ENCODE peak calls at places on chromosomes 16 and 17, in four cellular contexts. C, S, A and T are unnamed samples.

GRCh38 chr16:23057013-23057596 is 92.1 kb downstream of the USP31 start:
- DNase-seq in C (no peak), S (no peak), A (no peak), T (no peak)

GRCh38 chr17:60969500-60970037 is 291.9 kb downstream of the BCAS3 start:
- DNase-seq in C (no peak), S (no peak), A (no peak), T (no peak)

GRCh38 chr17:17645961-17646360 is 35.3 kb upstream of the RAI1 start:
- DNase-seq in C (no peak), S (no peak), A (no peak), T (no peak)

GRCh38 chr16:23229714-23230113 is 47.2 kb downstream of the SCNN1G start:
- DNase-seq in C (no peak), S (no peak), A (no peak), T (no peak)

GRCh38 chr17:82212331-82213250 is at the start of gene CCDC57:
- DNase-seq in C (peak), S (no peak), A (peak), T (peak)

GRCh38 chr16:56262879-56263245 is 71.6 kb downstream of the GNAO1 start:
- DNase-seq in C (no peak), S (no peak), A (no peak), T (no peak)

GRCh38 chr16:31439519-31439918 is 3.1 kb downstream of the ZNF843 start:
- DNase-seq in C (no peak), S (no peak), A (no peak), T (no peak)

GRCh38 chr17:49157784-49158183 is 25.2 kb downstream of the B4GALNT2 start:
- DNase-seq in C (no peak), S (no peak), A (no peak), T (no peak)

GRCh38 chr17:9240659-9241370 is 219.5 kb downstream of the NTN1 start:
- DNase-seq in C (peak), S (no peak), A (no peak), T (peak)

GRCh38 chr17:10099051-10099571 is 99.3 kb downstream of the GAS7 start:
- DNase-seq in C (no peak), S (no peak), A (no peak), T (no peak)

GRCh38 chr17:7440113-7440822 is 956 bp downstream of the FGF11 start:
- DNase-seq in C (no peak), S (no peak), A (peak), T (peak)

GRCh38 chr16:386641-387156 is 4.9 kb upstream of the PGAP6 start:
- DNase-seq in C (no peak), S (no peak), A (no peak), T (no peak)

GRCh38 chr16:88866151-88866920 is at the start of gene PABPN1L:
- DNase-seq in C (no peak), S (no peak), A (no peak), T (no peak)

GRCh38 chr16:8924214-8924613 is 39.5 kb downstream of the USP7 start:
- DNase-seq in C (no peak), S (no peak), A (no peak), T (no peak)

GRCh38 chr17:77958716-77959215 is 263 bp downstream of the TNRC6C start:
- DNase-seq in C (no peak), S (no peak), A (no peak), T (no peak)

GRCh38 chr16:77531741-77532140 is 96.9 kb upstream of the ADAMTS18 start:
- DNase-seq in C (no peak), S (no peak), A (no peak), T (peak)

GRCh38 chr16:20851601-20852000 is 45.3 kb downstream of the REXO5 start:
- DNase-seq in C (peak), S (no peak), A (no peak), T (peak)

GRCh38 chr17:81976332-81977210 is 858 bp upstream of the ASPSCR1 start:
- DNase-seq in C (no peak), S (no peak), A (no peak), T (peak)

GRCh38 chr17:43661699-43662431 is at the start of gene MEOX1:
- DNase-seq in C (no peak), S (peak), A (no peak), T (no peak)

GRCh38 chr16:70592106-70592571 is 54.2 kb upstream of the IL34 start:
- DNase-seq in C (no peak), S (no peak), A (no peak), T (no peak)

GRCh38 chr17:49508061-49508865 is 13.2 kb downstream of the NGFR start:
- DNase-seq in C (peak), S (no peak), A (peak), T (no peak)

GRCh38 chr17:60615108-60615507 is 15.1 kb downstream of the PPM1D start:
- DNase-seq in C (no peak), S (no peak), A (no peak), T (no peak)

GRCh38 chr16:25199457-25199856 is 17.3 kb upstream of the AQP8 start:
- DNase-seq in C (no peak), S (no peak), A (no peak), T (no peak)

GRCh38 chr16:28538733-28539596 is at the start of gene NUPR1:
- DNase-seq in C (peak), S (no peak), A (no peak), T (peak)

GRCh38 chr17:80955078-80955477 is 36.6 kb upstream of the CHMP6 start:
- DNase-seq in C (no peak), S (no peak), A (no peak), T (no peak)

GRCh38 chr17:80956321-80957190 is 35.1 kb upstream of the CHMP6 start:
- DNase-seq in C (no peak), S (no peak), A (no peak), T (no peak)

GRCh38 chr17:80955673-80956306 is 35.9 kb upstream of the CHMP6 start:
- DNase-seq in C (no peak), S (no peak), A (no peak), T (no peak)

GRCh38 chr17:80959330-80960036 is 32.2 kb upstream of the CHMP6 start:
- DNase-seq in C (no peak), S (no peak), A (peak), T (no peak)

DNA sequence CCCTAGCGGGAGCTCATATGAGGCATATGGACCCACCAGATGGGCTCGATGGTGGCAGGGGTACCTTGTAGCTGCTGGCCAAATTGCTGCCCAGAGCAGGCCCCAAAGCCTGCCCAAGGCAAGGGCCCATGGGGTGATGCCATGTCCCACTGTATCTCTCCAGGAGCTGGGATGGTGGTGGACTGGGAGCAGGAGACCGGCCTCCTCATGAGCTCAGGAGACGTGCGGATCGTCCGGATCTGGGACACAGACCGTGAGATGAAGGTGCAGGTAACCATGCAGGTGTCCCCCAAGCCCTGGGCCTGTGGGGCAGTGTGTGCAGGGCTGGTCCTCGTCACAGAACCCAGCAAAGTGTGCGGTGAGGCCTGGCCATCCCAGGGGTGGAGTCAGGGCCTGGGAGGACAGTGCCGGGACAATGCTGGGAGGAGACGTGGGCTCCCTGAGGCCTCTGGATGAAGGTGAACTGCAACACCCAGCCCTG is 34.1 kb upstream of the CHMP6 start:
- DNase-seq in C (no peak), S (no peak), A (no peak), T (no peak)
- TF ChIP-seq MAX in C (no peak), S (no peak), A (no peak), T (no peak)

GRCh38 chr16:87126403-87127025 is 190.7 kb downstream of the C16orf95 start:
- DNase-seq in C (no peak), S (no peak), A (no peak), T (no peak)

GRCh38 chr16:87125206-87126155 is 191.7 kb downstream of the C16orf95 start:
- DNase-seq in C (no peak), S (no peak), A (no peak), T (no peak)

GRCh38 chr16:87119748-87120147 is 197.4 kb downstream of the C16orf95 start:
- DNase-seq in C (no peak), S (no peak), A (no peak), T (no peak)

GRCh38 chr16:87121816-87122215 is 195.4 kb downstream of the C16orf95 start:
- DNase-seq in C (no peak), S (no peak), A (no peak), T (no peak)

DNA sequence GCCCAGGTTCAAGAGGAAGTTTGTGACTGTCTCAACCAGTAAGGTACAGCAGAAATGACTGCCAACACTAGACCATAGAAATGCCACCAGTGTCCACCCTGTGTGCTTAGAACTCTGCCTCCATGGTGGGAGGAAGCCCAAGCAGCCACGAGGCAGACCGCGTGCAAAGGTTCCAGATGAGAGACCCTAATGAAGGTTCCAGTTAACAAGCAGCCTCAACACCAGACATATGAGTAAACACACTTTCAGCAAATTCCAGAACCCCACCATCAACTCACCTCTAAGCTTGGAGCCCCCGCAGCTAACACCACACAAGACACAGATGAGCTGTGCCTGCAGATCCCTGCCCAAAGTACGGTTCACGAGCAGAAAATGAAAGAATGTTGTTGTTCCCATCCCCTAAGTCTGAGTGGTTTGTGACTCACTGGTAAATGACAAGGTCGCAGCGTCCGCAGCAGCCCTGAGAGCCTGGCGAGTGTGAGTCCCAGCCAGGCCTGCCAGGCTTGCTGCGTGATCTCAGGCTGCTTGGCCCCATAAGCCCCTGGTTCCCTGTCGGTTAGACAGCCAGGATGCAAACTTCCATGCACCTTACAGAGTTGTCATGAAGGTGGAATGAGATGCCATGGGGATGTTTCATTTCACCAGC is 193.7 kb downstream of the C16orf95 start:
- DNase-seq in C (no peak), S (no peak), A (no peak), T (no peak)
- H3K9ac ChIP-seq in C (no peak), S (no peak), A (no peak), T (no peak)

DNA sequence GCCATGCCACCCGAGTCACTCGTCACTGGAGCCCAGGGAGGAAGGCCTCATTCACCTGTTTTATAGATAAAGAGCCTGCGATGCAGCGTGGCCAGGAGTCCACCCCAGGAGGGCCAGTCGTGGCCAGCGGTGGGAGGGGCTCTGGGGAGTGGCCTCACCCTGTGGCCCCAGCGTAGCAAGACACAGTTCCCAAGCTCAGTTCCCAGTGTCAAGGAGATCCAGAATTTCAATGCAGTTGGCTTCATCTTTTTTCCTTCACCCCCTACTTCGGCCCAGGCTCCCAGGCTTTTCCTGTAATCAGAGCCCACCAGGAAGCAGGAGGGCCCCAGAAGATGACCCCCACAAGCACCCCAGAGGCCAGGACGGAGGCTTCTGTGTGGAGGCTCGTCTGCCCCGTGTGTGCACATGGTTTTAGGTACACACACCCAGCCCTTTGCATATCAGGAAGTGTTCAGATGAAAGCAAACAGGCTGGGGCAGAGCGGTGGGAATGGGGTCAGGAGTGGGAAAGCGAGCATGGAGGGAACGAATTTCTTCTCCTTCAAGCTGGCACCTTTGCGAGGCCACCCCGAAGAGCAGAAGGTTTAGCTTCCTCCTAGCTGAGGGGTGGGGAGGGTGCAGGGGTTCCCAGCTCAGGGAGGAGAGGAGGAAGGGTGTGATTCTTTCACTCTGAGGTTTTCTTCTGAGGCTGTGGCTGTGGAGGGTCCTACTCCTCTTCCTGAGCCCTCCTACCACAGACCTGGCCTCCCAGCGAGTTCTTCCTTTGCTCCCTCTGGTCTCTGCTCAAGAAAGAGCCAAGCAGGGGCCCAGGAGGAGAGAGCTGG is 83.7 kb downstream of the ABR start:
- DNase-seq in C (no peak), S (no peak), A (no peak), T (no peak)
- H3K4me2 ChIP-seq in C (no peak), S (no peak), A (no peak), T (no peak)

DNA sequence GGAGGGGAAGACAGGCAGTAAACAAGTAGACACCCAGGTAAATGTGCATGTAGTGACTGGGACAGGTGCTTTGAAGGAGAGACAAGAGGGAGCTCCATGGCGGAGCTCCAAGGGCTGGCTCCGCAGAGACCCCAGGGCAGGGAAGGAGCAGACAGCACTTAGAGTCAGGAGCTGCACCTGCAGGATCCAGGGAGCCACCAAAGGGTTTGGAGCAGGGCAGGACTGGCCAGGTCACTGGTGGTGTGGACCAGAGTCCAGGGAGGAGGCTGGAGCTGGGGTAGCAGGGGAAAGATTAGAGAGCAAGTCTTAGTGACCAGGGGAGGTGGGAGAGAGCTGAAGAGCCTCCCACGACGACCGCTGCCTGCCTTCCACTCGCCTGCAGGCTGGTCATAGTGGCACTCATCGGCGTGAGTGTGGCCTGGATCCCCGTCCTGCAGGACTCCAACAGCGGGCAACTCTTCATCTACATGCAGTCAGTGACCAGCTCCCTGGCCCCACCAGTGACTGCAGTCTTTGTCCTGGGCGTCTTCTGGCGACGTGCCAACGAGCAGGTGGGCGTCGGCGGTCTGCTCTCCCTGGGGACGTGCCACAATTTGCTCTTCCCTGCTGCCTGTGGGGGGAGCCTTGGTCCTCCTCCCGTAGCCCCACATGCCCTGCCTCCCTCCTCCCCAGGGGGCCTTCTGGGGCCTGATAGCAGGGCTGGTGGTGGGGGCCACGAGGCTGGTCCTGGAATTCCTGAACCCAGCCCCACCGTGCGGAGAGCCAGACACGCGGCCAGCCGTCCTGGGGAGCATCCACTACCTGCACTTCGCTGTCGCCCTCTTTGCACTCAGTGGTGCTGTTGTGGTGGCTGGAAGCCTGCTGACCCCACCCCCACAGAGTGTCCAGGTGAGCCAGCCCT is 14.7 kb upstream of the FAM83G start:
- DNase-seq in C (no peak), S (no peak), A (no peak), T (no peak)
- TF ChIP-seq MAX in C (no peak), S (no peak), A (no peak), T (no peak)

DNA sequence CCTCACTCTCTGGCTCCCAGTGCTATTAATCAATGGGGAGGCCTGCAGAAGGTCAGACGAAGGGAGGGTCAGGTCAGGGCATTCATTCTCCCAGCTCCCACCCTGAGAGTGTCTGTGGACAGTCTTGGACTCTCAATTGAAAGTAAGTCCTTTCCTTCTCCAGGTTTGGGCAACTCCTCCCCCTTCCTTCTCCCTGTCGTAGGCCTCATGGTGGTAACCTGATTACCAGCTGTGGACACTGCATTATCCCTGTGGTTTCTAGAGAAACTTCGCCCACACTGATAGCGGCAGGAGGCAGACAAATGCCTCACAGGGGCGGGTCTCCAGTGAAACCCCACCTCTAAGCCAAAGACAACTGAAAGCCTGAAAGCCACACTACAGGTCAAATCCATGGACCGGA is 57.7 kb upstream of the SLC25A19 start:
- DNase-seq in C (no peak), S (no peak), A (no peak), T (no peak)
- H3K9ac ChIP-seq in C (no peak), S (peak), A (no peak), T (no peak)

GRCh38 chr16:27235055-27235937 is 32.0 kb downstream of the KDM8 start:
- DNase-seq in C (peak), S (peak), A (peak), T (peak)
- H3K4me2 ChIP-seq in C (no peak), S (peak), A (peak), T (peak)

GRCh38 chr17:16352838-16353701 is at the start of gene CENPV:
- DNase-seq in C (peak), S (no peak), A (peak), T (peak)

GRCh38 chr17:16354585-16354984 is 1.3 kb upstream of the CENPV start:
- DNase-seq in C (no peak), S (no peak), A (no peak), T (no peak)

GRCh38 chr17:16353702-16354174 is 469 bp upstream of the CENPV start:
- DNase-seq in C (no peak), S (no peak), A (no peak), T (no peak)

GRCh38 chr17:16351831-16352230 is 1.4 kb downstream of the CENPV start:
- DNase-seq in C (no peak), S (no peak), A (no peak), T (no peak)

GRCh38 chr17:16352303-16352837 is 899 bp downstream of the CENPV start:
- DNase-seq in C (peak), S (no peak), A (peak), T (peak)
- TF ChIP-seq MAX in C (peak), S (no peak), A (peak), T (no peak)

GRCh38 chr16:27334874-27335273 is 21.1 kb downstream of the IL4R start:
- DNase-seq in C (no peak), S (no peak), A (no peak), T (no peak)
- H3K9ac ChIP-seq in C (no peak), S (no peak), A (no peak), T (no peak)